ENCODE peak calls at places on chromosome 15, in seven cellular contexts. L is IMR-90, C is A549, A is left lung, Q is GM20000, H is heart left ventricle, P is GM23338. T is an unnamed sample.

GRCh38 chr15:60731583-60732130 is 252.7 kb upstream of the ICE2 start:
- DNase-seq in L (no peak), C (no peak), A (no peak), Q (no peak), H (no peak), P (no peak), T (no peak)

GRCh38 chr15:32843211-32843907 is 125.6 kb downstream of the GREM1 start:
- DNase-seq in L (no peak), C (no peak), A (no peak), Q (no peak), H (no peak), P (no peak), T (no peak)

GRCh38 chr15:64842099-64842940 is 605 bp downstream of the PLEKHO2 start:
- DNase-seq in L (peak), C (peak), A (no peak), Q (no peak), H (no peak), P (peak), T (no peak)

GRCh38 chr15:66415321-66415720 is 28.6 kb downstream of the MAP2K1 start:
- DNase-seq in L (no peak), C (no peak), A (no peak), Q (no peak), H (no peak), P (no peak), T (no peak)

GRCh38 chr15:29135266-29135665 is 134.4 kb downstream of the NSMCE3 start:
- DNase-seq in L (peak), C (no peak), A (no peak), Q (no peak), H (no peak), P (no peak), T (no peak)

GRCh38 chr15:101063891-101064794 is 145.0 kb downstream of the LRRK1 start:
- DNase-seq in L (no peak), C (no peak), A (no peak), Q (no peak), H (peak), P (no peak), T (no peak)

GRCh38 chr15:73538563-73539211 is 94.5 kb downstream of the NPTN start:
- DNase-seq in L (no peak), C (no peak), A (no peak), Q (no peak), H (no peak), P (no peak), T (no peak)

GRCh38 chr15:98705070-98705469 is 56.7 kb downstream of the IGF1R start:
- DNase-seq in L (no peak), C (no peak), A (no peak), Q (no peak), H (no peak), P (no peak), T (no peak)

GRCh38 chr15:78177447-78177873 is 28.3 kb downstream of the IDH3A start:
- DNase-seq in L (no peak), C (peak), A (no peak), Q (peak), H (no peak), P (peak), T (no peak)

GRCh38 chr15:52751522-52751921 is 38.6 kb downstream of the ONECUT1 start:
- DNase-seq in L (no peak), C (no peak), A (no peak), Q (no peak), H (no peak), P (peak), T (no peak)

GRCh38 chr15:43777293-43777819 is 590 bp upstream of the ELL3 start:
- DNase-seq in L (peak), C (peak), A (peak), Q (peak), H (peak), P (peak), T (peak)

GRCh38 chr15:52082197-52083036 is 30.2 kb downstream of the BCL2L10 start:
- DNase-seq in L (peak), C (no peak), A (no peak), Q (peak), H (no peak), P (no peak), T (no peak)

GRCh38 chr15:99440551-99441426 is 125.0 kb upstream of the MEF2A start:
- DNase-seq in L (no peak), C (no peak), A (no peak), Q (peak), H (peak), P (no peak), T (peak)

GRCh38 chr15:44010114-44010513 is 183.3 kb downstream of the WDR76 start:
- DNase-seq in L (peak), C (no peak), A (no peak), Q (no peak), H (no peak), P (no peak), T (no peak)

GRCh38 chr15:55789066-55789660 is 46.2 kb upstream of the PRTG start:
- DNase-seq in L (no peak), C (peak), A (no peak), Q (peak), H (no peak), P (peak), T (no peak)

GRCh38 chr15:55402707-55403106 is 5.5 kb downstream of the CCPG1 start:
- DNase-seq in L (no peak), C (no peak), A (no peak), Q (no peak), H (no peak), P (no peak), T (no peak)

GRCh38 chr15:65791335-65792129 is 561 bp downstream of the DENND4A start:
- DNase-seq in L (no peak), C (peak), A (peak), Q (peak), H (peak), P (peak), T (peak)

GRCh38 chr15:60476713-60477112 is 2.2 kb downstream of the ICE2 start:
- DNase-seq in L (peak), C (no peak), A (no peak), Q (no peak), H (no peak), P (no peak), T (no peak)

GRCh38 chr15:22839046-22839705 is 710 bp downstream of the NIPA2 start:
- DNase-seq in L (no peak), C (no peak), A (no peak), Q (peak), H (no peak), P (no peak), T (no peak)

GRCh38 chr15:87263844-87264243 is 992.7 kb downstream of the NTRK3 start:
- DNase-seq in L (no peak), C (no peak), A (no peak), Q (no peak), H (no peak), P (no peak), T (no peak)

GRCh38 chr15:51227967-51228783 is 110.2 kb downstream of the CYP19A1 start:
- DNase-seq in L (peak), C (peak), A (no peak), Q (peak), H (peak), P (peak), T (no peak)

GRCh38 chr15:60244813-60245212 is 153.0 kb downstream of the ANXA2 start:
- DNase-seq in L (no peak), C (no peak), A (no peak), Q (no peak), H (no peak), P (no peak), T (no peak)

GRCh38 chr15:48803877-48804276 is 7.0 kb downstream of the CEP152 start:
- DNase-seq in L (no peak), C (no peak), A (no peak), Q (no peak), H (no peak), P (no peak), T (no peak)

GRCh38 chr15:94242257-94242656 is 10.9 kb downstream of the MCTP2 start:
- DNase-seq in L (no peak), C (no peak), A (no peak), Q (no peak), H (no peak), P (no peak), T (no peak)

GRCh38 chr15:82789491-82789890 is 16.4 kb downstream of the FSD2 start:
- DNase-seq in L (no peak), C (no peak), A (no peak), Q (no peak), H (no peak), P (no peak), T (no peak)

GRCh38 chr15:73979636-73980035 is 12.5 kb downstream of the STOML1 start:
- DNase-seq in L (no peak), C (no peak), A (no peak), Q (no peak), H (no peak), P (no peak), T (no peak)

GRCh38 chr15:48781481-48782081 is 29.3 kb downstream of the CEP152 start:
- DNase-seq in L (no peak), C (no peak), A (no peak), Q (no peak), H (no peak), P (no peak), T (no peak)

GRCh38 chr15:38589502-38589901 is 24.9 kb upstream of the RASGRP1 start:
- DNase-seq in L (peak), C (peak), A (peak), Q (no peak), H (no peak), P (no peak), T (no peak)

GRCh38 chr15:96440978-96441377 is 110.5 kb downstream of the NR2F2 start:
- DNase-seq in L (no peak), C (no peak), A (no peak), Q (no peak), H (no peak), P (no peak), T (no peak)

DNA sequence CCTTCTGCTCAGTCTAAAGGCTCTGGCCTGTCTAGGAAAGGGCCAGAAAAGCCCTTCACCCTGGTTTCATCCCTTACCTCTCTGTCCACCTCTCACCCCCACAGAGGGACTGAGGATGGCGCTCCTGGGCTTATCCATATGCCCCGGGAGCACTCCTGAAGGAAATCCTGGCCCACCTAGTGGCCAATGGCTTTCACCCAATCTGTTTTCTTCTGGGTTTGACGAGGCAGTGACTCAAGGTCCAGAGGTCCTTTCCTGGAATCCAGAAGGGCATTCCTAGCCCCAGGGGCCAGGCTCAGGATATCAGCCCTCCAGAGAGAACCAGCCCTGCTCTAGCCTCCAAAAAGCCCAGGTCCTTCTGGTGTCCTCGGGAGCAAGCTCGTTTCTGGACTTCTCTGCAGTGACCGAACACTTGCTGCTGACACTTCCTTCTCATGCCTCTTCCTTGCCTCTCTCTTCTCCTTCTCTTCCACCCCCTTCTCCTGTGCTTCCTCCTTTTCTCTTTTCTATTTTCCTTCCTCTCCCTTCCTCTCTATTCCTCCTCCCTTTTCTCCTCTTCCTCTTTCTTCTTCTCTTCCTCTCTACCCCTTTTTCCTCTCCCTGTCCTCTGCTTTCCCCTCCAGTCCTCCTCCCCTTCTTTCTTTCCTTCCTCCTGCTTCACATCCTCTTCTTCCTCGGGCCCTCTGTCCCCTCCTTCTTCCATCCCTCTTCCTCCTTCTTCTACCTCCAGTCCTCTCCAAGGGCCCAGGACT is 59.6 kb downstream of the RHCG start:
- DNase-seq in L (no peak), C (peak), A (no peak), Q (no peak), H (no peak), P (peak), T (no peak)
- TF ChIP-seq CTCF in L (no peak), C (no peak), A (no peak), Q (no peak), H (no peak), P (peak), T (no peak)

GRCh38 chr15:69723404-69724097 is 270.9 kb downstream of the RPLP1 start:
- DNase-seq in L (no peak), C (no peak), A (no peak), Q (no peak), H (no peak), P (peak), T (no peak)
- TF ChIP-seq CTCF in L (no peak), C (no peak), A (no peak), Q (no peak), H (no peak), P (peak), T (no peak)

DNA sequence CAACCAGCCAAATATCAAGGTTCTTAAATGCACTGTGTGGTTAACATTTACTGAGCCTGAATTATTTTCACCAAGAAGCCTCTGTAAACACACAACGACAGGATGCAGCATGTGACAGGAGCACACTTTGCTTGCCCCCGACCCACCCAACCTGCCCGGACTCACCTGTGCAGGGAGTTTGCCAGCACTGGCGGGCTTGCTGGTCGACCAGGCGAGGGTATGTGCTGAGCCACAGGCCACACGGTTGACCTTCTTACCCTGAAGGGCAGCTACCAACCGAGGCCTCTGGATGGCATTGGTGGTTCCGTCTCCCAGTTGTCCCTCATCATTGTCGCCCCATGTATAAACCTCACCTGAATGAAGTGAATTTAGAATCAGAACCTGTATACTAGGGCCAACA is 25.7 kb upstream of the OCA2 start:
- DNase-seq in L (no peak), C (no peak), A (no peak), Q (no peak), H (no peak), P (no peak), T (no peak)
- TF ChIP-seq CTCF in L (no peak), C (no peak), A (no peak), Q (no peak), H (no peak), P (no peak), T (no peak)

DNA sequence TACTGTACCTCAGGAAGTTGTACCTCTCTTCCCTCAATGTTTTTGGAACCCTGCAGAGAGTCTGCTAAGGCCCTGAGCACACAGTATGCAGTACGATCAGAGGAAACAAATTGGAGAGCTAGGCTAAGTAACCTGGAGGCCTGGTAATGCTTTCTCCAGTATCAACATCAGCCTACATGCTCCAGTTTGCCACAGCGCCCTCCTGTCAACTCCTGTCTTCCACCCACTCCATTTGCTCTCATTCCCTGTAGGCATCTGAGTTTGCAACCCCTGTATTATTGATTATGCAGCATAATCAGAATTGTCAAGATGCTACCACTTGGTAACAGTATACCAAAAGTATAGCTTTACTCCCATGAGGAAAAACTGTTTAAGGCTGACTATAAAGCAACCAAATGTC is 14.4 kb downstream of the POLG start:
- DNase-seq in L (no peak), C (no peak), A (no peak), Q (no peak), H (no peak), P (no peak), T (no peak)
- TF ChIP-seq CTCF in L (no peak), C (no peak), A (no peak), Q (no peak), H (no peak), P (no peak), T (no peak)